ENCODE peak calls at places on chromosomes 4 and X, in seven cellular contexts. Q is mesothelial cell of epicardium, G is heart right ventricle, F is brain microvascular endothelial cell, R is fibroblast of the aortic adventitia, J is tibial artery, M is foreskin keratinocyte. N is an unnamed sample.

GRCh38 chr4:173794662-173795061 is 264.6 kb upstream of the HAND2 start:
- DNase-seq in Q (no peak), G (no peak), F (no peak), R (peak), J (no peak), M (no peak), N (no peak)

GRCh38 chr4:40564004-40564403 is 65.7 kb downstream of the RBM47 start:
- DNase-seq in Q (no peak), G (no peak), F (no peak), R (no peak), J (peak), M (no peak), N (no peak)

GRCh38 chr4:53321151-53321987 is 44.5 kb downstream of the SCFD2 start:
- DNase-seq in Q (no peak), G (no peak), F (peak), R (peak), J (no peak), M (peak), N (no peak)

GRCh38 chr4:6703786-6704185 is 5.9 kb downstream of the MRFAP1L1 start:
- DNase-seq in Q (no peak), G (no peak), F (no peak), R (no peak), J (no peak), M (no peak), N (no peak)

GRCh38 chr4:16259531-16260246 is 33.4 kb upstream of the TAPT1 start:
- DNase-seq in Q (no peak), G (no peak), F (peak), R (peak), J (no peak), M (no peak), N (no peak)

GRCh38 chrX:26160301-26160700 is at the start of gene MAGEB6B:
- DNase-seq in Q (no peak), G (no peak), F (no peak), R (no peak), J (no peak), M (no peak), N (no peak)

GRCh38 chrX:9333873-9334272 is 131.0 kb upstream of the TBL1X start:
- DNase-seq in Q (no peak), G (no peak), F (no peak), R (no peak), J (no peak), M (no peak), N (no peak)

GRCh38 chr4:128220286-128221235 is 67.1 kb downstream of the PGRMC2 start:
- DNase-seq in Q (no peak), G (no peak), F (peak), R (peak), J (no peak), M (peak), N (peak)

GRCh38 chr4:106444557-106444956 is 76.0 kb upstream of the GIMD1 start:
- DNase-seq in Q (no peak), G (no peak), F (peak), R (peak), J (no peak), M (no peak), N (no peak)

GRCh38 chr4:47031011-47031678 is at the start of gene GABRB1:
- DNase-seq in Q (peak), G (peak), F (peak), R (peak), J (peak), M (peak), N (no peak)

GRCh38 chr4:75141162-75141561 is 208.2 kb downstream of the PARM1 start:
- DNase-seq in Q (no peak), G (no peak), F (no peak), R (no peak), J (no peak), M (no peak), N (no peak)

GRCh38 chrX:148580016-148580415 is 79.6 kb downstream of the AFF2 start:
- DNase-seq in Q (no peak), G (no peak), F (no peak), R (peak), J (no peak), M (no peak), N (no peak)

GRCh38 chrX:72230290-72230689 is 8.5 kb downstream of the ERCC6L start:
- DNase-seq in Q (no peak), G (no peak), F (no peak), R (no peak), J (no peak), M (no peak), N (no peak)

GRCh38 chr4:139647952-139648351 is 17.7 kb upstream of the MGST2 start:
- DNase-seq in Q (no peak), G (no peak), F (no peak), R (no peak), J (no peak), M (no peak), N (no peak)

GRCh38 chrX:135295238-135295943 is 13.9 kb upstream of the ETDC start:
- DNase-seq in Q (peak), G (peak), F (peak), R (peak), J (peak), M (peak), N (peak)

GRCh38 chr4:73765296-73765695 is 24.9 kb downstream of the CXCL8 start:
- DNase-seq in Q (no peak), G (no peak), F (no peak), R (no peak), J (no peak), M (peak), N (no peak)

GRCh38 chr4:26496207-26496783 is 6.0 kb upstream of the CCKAR start:
- DNase-seq in Q (no peak), G (no peak), F (no peak), R (no peak), J (no peak), M (no peak), N (no peak)

GRCh38 chrX:39900788-39901170 is 197.0 kb downstream of the BCOR start:
- DNase-seq in Q (no peak), G (no peak), F (no peak), R (no peak), J (no peak), M (no peak), N (no peak)

GRCh38 chr4:83821493-83821892 is 285.6 kb downstream of the GPAT3 start:
- DNase-seq in Q (no peak), G (no peak), F (no peak), R (no peak), J (no peak), M (no peak), N (no peak)

GRCh38 chr4:83819582-83819981 is 283.7 kb downstream of the GPAT3 start:
- DNase-seq in Q (no peak), G (no peak), F (no peak), R (no peak), J (no peak), M (no peak), N (no peak)
- TF ChIP-seq CTCF in Q (no peak), G (no peak), F (no peak), R (no peak), J (no peak), M (no peak), N (no peak)

GRCh38 chr4:5019796-5020195 is 538 bp upstream of the CYTL1 start:
- DNase-seq in Q (no peak), G (no peak), F (no peak), R (no peak), J (no peak), M (no peak), N (no peak)

GRCh38 chr4:5019274-5019673 is at the start of gene CYTL1:
- DNase-seq in Q (peak), G (no peak), F (no peak), R (no peak), J (no peak), M (no peak), N (no peak)

GRCh38 chr4:5020341-5020740 is 1.1 kb upstream of the CYTL1 start:
- DNase-seq in Q (no peak), G (no peak), F (no peak), R (no peak), J (no peak), M (no peak), N (no peak)

GRCh38 chr4:5018603-5019002 is 655 bp downstream of the CYTL1 start:
- DNase-seq in Q (no peak), G (no peak), F (no peak), R (no peak), J (no peak), M (no peak), N (no peak)

DNA sequence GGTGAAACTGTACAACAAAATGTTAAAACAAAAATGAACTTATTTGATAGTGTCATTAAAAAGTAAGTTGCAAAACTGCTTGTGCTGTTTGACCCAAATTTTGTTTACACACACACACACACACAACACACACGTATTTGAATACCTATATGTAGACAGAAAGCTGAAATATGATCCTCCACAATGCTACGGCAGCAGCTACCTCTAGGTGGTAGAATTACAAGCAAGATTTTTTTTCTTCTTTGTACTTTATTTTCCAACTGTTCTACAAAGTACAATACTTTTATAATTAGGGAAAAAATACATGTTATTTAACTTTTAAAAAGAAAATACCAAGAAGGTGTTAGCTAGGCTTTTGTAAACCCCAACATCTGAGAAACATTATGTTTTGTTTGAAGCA is 1.2 kb downstream of the CYTL1 start:
- DNase-seq in Q (no peak), G (no peak), F (no peak), R (no peak), J (no peak), M (no peak), N (no peak)
- TF ChIP-seq CTCF in Q (no peak), G (no peak), F (peak), R (peak), J (no peak), M (peak), N (no peak)

DNA sequence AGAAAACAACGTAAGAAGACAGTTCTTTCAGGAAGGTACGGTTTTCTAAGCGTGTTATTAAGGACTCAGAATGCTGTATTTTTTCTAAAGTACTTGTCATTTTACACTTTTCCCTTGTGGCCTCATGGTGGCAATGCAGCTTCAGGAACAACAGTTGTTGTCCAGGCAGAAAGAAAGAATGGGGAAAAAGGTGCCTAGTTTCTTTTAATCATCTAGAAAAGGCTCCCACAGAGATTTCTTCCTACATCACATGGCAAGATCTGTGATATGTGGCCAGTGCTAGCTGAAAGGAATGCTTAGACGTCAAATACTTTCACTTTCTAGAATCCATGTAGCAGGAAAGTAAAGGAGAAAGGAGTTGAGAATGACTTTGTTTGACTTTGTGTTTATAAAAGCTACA is 49.0 kb upstream of the TRAM1L1 start:
- DNase-seq in Q (no peak), G (no peak), F (peak), R (peak), J (no peak), M (peak), N (peak)
- TF ChIP-seq CTCF in Q (peak), G (peak), F (peak), R (peak), J (peak), M (peak), N (peak)

GRCh38 chrX:110341189-110342035 is 17.2 kb upstream of the RTL9 start:
- DNase-seq in Q (no peak), G (no peak), F (peak), R (peak), J (no peak), M (peak), N (peak)

DNA sequence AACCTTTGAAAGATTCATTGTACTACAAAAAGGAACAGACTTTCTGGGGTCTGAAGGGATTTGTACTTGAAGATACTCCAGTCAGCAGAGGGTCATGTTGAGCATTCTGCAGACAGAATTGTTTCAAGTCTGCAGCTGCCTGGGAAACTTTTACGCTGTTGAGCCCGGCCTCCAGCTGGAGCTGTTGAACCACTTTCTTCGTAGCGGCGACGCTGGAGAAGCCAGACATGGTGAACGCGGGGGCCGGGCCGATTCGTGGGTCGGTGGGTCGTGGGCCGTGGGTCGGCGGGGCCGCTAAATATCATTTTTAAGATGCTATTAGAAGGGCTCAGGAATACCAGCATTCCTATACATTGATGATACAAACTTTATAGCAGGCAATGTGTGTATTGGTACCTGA is 12.0 kb upstream of the RTL9 start:
- DNase-seq in Q (no peak), G (no peak), F (peak), R (peak), J (no peak), M (no peak), N (no peak)
- TF ChIP-seq CTCF in Q (no peak), G (no peak), F (peak), R (peak), J (no peak), M (peak), N (no peak)

GRCh38 chr4:8131826-8132225 is 26.8 kb downstream of the ABLIM2 start:
- DNase-seq in Q (no peak), G (peak), F (no peak), R (no peak), J (no peak), M (no peak), N (no peak)

GRCh38 chr4:8131210-8131609 is 27.4 kb downstream of the ABLIM2 start:
- DNase-seq in Q (no peak), G (no peak), F (no peak), R (no peak), J (no peak), M (no peak), N (no peak)

GRCh38 chr4:8129785-8130184 is 28.8 kb downstream of the ABLIM2 start:
- DNase-seq in Q (no peak), G (peak), F (no peak), R (no peak), J (no peak), M (no peak), N (no peak)

GRCh38 chr4:8129136-8129535 is 29.5 kb downstream of the ABLIM2 start:
- DNase-seq in Q (no peak), G (no peak), F (no peak), R (no peak), J (no peak), M (no peak), N (no peak)

GRCh38 chr4:8130346-8131066 is 28.1 kb downstream of the ABLIM2 start:
- DNase-seq in Q (no peak), G (peak), F (no peak), R (no peak), J (no peak), M (no peak), N (no peak)
- TF ChIP-seq CTCF in Q (no peak), G (no peak), F (no peak), R (no peak), J (no peak), M (no peak), N (peak)